ENCODE peak calls at places on chromosomes 7 and 10, in eight cellular contexts. Z is HepG2, X is K562, W is GM23338, L is endothelial cell of umbilical vein, F is spleen, M is breast epithelium, Q is stomach. J is an unnamed sample.

GRCh38 chr10:65319493-65319892 is 1606.3 kb upstream of the LRRTM3 start:
- DNase-seq in Q (no peak), F (no peak), M (no peak), Z (no peak), W (no peak), L (no peak), X (no peak), J (no peak)

GRCh38 chr7:11130012-11130411 is 156.3 kb downstream of the PHF14 start:
- DNase-seq in Z (no peak), L (peak), F (no peak), Q (no peak), X (no peak), W (no peak), M (no peak), J (no peak)

GRCh38 chr7:111229951-111230350 is 139.0 kb downstream of the LRRN3 start:
- DNase-seq in F (no peak), Z (no peak), L (no peak), W (no peak), Q (no peak), M (no peak), X (no peak), J (no peak)

GRCh38 chr7:39621784-39622411 is 1.5 kb upstream of the RALA start:
- DNase-seq in W (no peak), L (no peak), F (no peak), X (peak), M (no peak), Q (no peak), Z (no peak), J (no peak)

GRCh38 chr10:21943633-21944265 is 59.8 kb downstream of the DNAJC1 start:
- DNase-seq in X (no peak), M (no peak), L (peak), Q (no peak), W (no peak), Z (no peak), F (no peak), J (no peak)

GRCh38 chr10:117666965-117667364 is 124.4 kb downstream of the EMX2 start:
- DNase-seq in X (no peak), M (no peak), F (no peak), Q (no peak), Z (no peak), W (no peak), L (no peak), J (no peak)

GRCh38 chr10:98470850-98471249 is 24.1 kb upstream of the HPS1 start:
- DNase-seq in L (no peak), W (no peak), Z (no peak), Q (no peak), X (no peak), M (no peak), F (no peak), J (no peak)

GRCh38 chr10:34813626-34814227 is 1.4 kb downstream of the PARD3 start:
- DNase-seq in M (no peak), F (peak), Z (peak), W (no peak), Q (no peak), L (peak), X (no peak), J (peak)

GRCh38 chr10:83724471-83725241 is 414.7 kb upstream of the GHITM start:
- DNase-seq in Z (no peak), W (no peak), X (no peak), F (no peak), M (no peak), L (peak), Q (no peak), J (no peak)

GRCh38 chr7:34675749-34676374 is 17.8 kb downstream of the NPSR1 start:
- DNase-seq in L (peak), X (peak), W (peak), Z (peak), M (no peak), Q (no peak), F (no peak), J (no peak)

GRCh38 chr10:117463545-117463920 is 79.0 kb upstream of the EMX2 start:
- DNase-seq in X (no peak), L (no peak), W (no peak), F (no peak), Q (no peak), M (no peak), Z (no peak), J (no peak)

GRCh38 chr10:52645435-52645776 is 127.2 kb downstream of the MBL2 start:
- DNase-seq in M (no peak), L (peak), W (no peak), Z (no peak), X (no peak), Q (no peak), F (no peak), J (no peak)

GRCh38 chr10:101006593-101007098 is 7.0 kb downstream of the LZTS2 start:
- DNase-seq in M (no peak), W (no peak), Z (no peak), F (peak), L (no peak), Q (no peak), X (no peak), J (no peak)

GRCh38 chr7:90988523-90988922 is 275.7 kb upstream of the FZD1 start:
- DNase-seq in Z (no peak), X (no peak), L (no peak), F (no peak), W (no peak), M (no peak), Q (no peak), J (no peak)

GRCh38 chr7:116834815-116835533 is 27.4 kb upstream of the CAPZA2 start:
- DNase-seq in F (no peak), X (peak), Q (no peak), W (no peak), M (no peak), L (no peak), Z (peak), J (peak)

GRCh38 chr7:103915958-103916357 is 73.5 kb downstream of the RELN start:
- DNase-seq in Z (no peak), Q (no peak), L (no peak), F (no peak), W (no peak), M (no peak), X (peak), J (no peak)

GRCh38 chr7:20786779-20787651 is at the start of gene SP8:
- DNase-seq in X (peak), Q (no peak), L (peak), W (peak), Z (peak), F (no peak), M (no peak), J (no peak)

GRCh38 chr7:107742678-107743566 is 1.0 kb upstream of the CBLL1 start:
- DNase-seq in M (peak), Q (peak), X (no peak), Z (no peak), F (peak), L (no peak), W (peak), J (peak)

GRCh38 chr7:116227678-116228239 is 17.4 kb downstream of the TES start:
- DNase-seq in Z (no peak), M (no peak), F (no peak), L (peak), Q (no peak), X (no peak), W (no peak), J (no peak)

GRCh38 chr10:819326-819725 is 112.2 kb downstream of the LARP4B start:
- DNase-seq in Z (no peak), M (no peak), X (no peak), L (no peak), Q (no peak), W (no peak), F (no peak), J (no peak)

GRCh38 chr7:43868681-43869017 is 668 bp downstream of the MRPS24 start:
- DNase-seq in L (peak), X (no peak), F (no peak), M (no peak), Z (no peak), Q (no peak), W (no peak), J (no peak)

GRCh38 chr10:30560326-30560725 is 69.2 kb downstream of the LYZL2 start:
- DNase-seq in F (no peak), Z (no peak), X (no peak), M (no peak), Q (no peak), W (no peak), L (no peak), J (no peak)

GRCh38 chr7:28389504-28390385 is 22.6 kb upstream of the CREB5 start:
- DNase-seq in Q (no peak), F (no peak), X (peak), M (no peak), L (peak), W (peak), Z (peak), J (no peak)

GRCh38 chr10:48548531-48549135 is 56.2 kb downstream of the ARHGAP22 start:
- DNase-seq in L (no peak), F (no peak), M (no peak), Z (no peak), W (no peak), X (peak), Q (no peak), J (no peak)

GRCh38 chr10:6843477-6843876 is 263.4 kb upstream of the PRKCQ start:
- DNase-seq in M (no peak), F (no peak), Z (no peak), L (no peak), X (peak), W (no peak), Q (no peak), J (no peak)

GRCh38 chr7:91398341-91398740 is 134.1 kb downstream of the FZD1 start:
- DNase-seq in Q (no peak), L (no peak), W (no peak), F (no peak), X (no peak), M (no peak), Z (no peak), J (no peak)

GRCh38 chr7:10803720-10804119 is 170.0 kb upstream of the PHF14 start:
- DNase-seq in L (no peak), X (peak), M (no peak), F (no peak), W (no peak), Z (no peak), Q (no peak), J (no peak)

GRCh38 chr7:14833707-14834106 is 68.8 kb downstream of the DGKB start:
- DNase-seq in M (no peak), Z (no peak), F (no peak), Q (no peak), L (no peak), W (peak), X (no peak), J (no peak)

GRCh38 chr7:149196151-149196704 is 882 bp downstream of the ZNF282 start:
- DNase-seq in Z (no peak), L (peak), M (no peak), F (peak), Q (no peak), W (peak), X (peak), J (peak)

GRCh38 chr7:124940306-124940705 is 10.7 kb upstream of the POT1 start:
- DNase-seq in L (no peak), Q (no peak), F (no peak), Z (no peak), X (no peak), M (no peak), W (no peak), J (no peak)

GRCh38 chr10:14009315-14010082 is 321.2 kb downstream of the FRMD4A start:
- DNase-seq in X (no peak), L (peak), F (no peak), Q (no peak), M (no peak), W (no peak), Z (no peak), J (no peak)

GRCh38 chr10:21015838-21016237 is 118.7 kb upstream of the NEBL start:
- DNase-seq in X (no peak), Z (no peak), L (no peak), W (peak), F (no peak), Q (no peak), M (no peak), J (no peak)

GRCh38 chr7:136533732-136534131 is 334.7 kb upstream of the CHRM2 start:
- DNase-seq in Q (no peak), W (no peak), Z (no peak), F (no peak), M (no peak), X (no peak), L (no peak), J (no peak)

GRCh38 chr10:90779573-90779972 is 78.3 kb downstream of the HTR7 start:
- DNase-seq in L (peak), W (peak), X (peak), Z (peak), F (no peak), Q (no peak), M (no peak), J (no peak)

GRCh38 chr7:37916673-37917660 is at the start of gene SFRP4:
- DNase-seq in L (peak), W (peak), X (peak), M (no peak), F (peak), Q (no peak), Z (peak), J (peak)

GRCh38 chr10:60967854-60968484 is 24.0 kb upstream of the RHOBTB1 start:
- DNase-seq in Q (no peak), Z (no peak), F (no peak), W (no peak), L (no peak), X (peak), M (no peak), J (no peak)

GRCh38 chr7:139230484-139230773 is 608 bp upstream of the UBN2 start:
- DNase-seq in Z (no peak), X (no peak), Q (no peak), F (no peak), M (no peak), L (no peak), W (no peak), J (no peak)
- H3K27ac ChIP-seq in Z (peak), X (peak), Q (peak), F (peak), M (peak), L (peak), W (peak), J (peak)

DNA sequence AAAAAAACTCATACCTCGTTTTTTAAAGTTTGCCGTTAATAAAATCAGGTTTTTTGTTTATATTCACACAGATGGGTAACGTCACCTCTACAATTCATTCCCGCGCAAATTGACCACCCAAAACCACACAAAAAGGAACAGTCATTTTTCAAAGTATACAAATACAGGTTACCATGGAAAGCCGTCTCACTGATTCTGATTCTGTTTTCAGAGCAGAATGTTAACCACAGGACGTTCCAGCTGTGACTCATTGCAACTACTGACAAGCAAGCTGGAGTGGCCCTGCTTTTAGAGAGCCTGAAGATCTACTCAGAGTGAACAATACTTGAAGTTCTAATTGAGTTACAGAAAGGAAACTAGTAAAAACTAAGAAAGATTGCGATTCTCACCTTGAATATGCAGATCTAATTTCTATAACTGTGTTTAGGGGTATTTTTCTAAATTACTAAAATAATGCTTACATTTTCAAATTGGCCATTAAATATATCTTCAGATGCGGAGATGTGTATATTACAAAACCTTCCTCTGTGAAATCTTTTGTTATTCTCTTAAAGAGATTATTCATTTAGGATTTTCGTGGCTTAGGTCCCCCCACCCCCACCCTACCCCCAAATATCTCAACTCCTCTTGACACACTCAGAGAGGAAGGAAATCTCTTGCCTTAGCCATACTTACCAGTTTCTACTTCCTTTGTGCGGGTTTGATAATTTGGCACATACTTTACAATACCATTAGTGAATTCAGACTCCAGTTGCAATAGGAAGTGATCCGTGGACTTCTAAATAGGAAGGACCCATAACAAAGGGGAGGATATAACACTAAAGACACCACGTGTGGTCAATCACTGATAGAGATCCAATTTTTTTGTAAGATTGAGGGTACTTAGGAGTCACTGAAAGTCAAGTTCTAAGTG is 106.0 kb downstream of the CUBN start:
- DNase-seq in W (peak), F (no peak), M (peak), X (peak), L (peak), Z (peak), Q (peak), J (peak)
- TF ChIP-seq POLR2AphosphoS5 in W (no peak), F (no peak), M (peak), X (no peak), L (peak), Z (no peak), Q (peak), J (peak)

DNA sequence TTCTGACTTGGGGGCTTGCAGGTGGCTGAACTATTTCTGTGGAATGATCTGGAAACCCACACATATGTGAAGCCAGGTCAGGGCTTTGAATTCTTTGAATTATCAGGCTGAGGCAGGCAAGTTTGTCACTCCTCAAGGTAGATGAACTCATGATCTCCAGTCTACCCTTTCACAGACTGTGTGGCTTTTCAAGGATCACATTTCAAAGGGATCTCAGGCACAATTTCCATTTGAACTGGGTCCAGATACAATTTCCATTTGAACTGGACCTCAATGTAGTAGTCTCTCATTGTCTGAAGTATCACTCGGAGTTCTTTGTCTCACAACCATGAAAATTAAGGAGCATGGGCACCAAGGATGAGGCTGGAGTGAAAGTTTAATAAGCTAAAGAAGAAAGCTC is 25.7 kb upstream of the EIF4H start:
- DNase-seq in X (no peak), M (no peak), Q (no peak), F (no peak), L (no peak), Z (peak), W (no peak), J (no peak)
- H3K4me3 ChIP-seq in X (no peak), M (no peak), Q (no peak), F (no peak), L (no peak), Z (no peak), W (no peak), J (no peak)

DNA sequence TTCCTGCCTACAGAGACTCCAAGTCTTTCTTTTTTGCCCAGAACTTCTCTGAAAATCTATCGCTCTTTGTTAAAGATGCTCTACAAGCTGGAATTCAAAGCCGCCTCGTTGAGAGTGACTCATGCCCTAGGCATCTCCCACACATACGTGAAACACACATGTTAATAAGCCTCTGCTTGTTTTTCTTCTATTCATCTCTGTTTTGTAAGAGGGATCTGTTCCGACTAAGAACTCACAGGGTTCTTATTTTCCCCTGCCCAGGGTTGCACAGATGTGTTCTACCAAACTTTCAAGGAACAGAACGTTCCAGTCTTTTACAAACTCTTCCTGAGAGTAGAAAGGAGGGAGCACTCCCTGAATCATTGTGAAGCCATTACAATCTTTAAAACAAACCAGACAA is 55.5 kb upstream of the INPP5A start:
- DNase-seq in L (peak), W (no peak), F (peak), X (no peak), M (peak), Q (no peak), Z (peak), J (no peak)
- H3K27ac ChIP-seq in L (no peak), W (no peak), F (peak), X (no peak), M (peak), Q (peak), Z (no peak), J (peak)

GRCh38 chr7:26860361-26860760 is 4.0 kb downstream of the SKAP2 start:
- DNase-seq in Z (peak), Q (no peak), X (no peak), L (peak), F (no peak), W (peak), M (peak), J (peak)
- TF ChIP-seq POLR2AphosphoS5 in Z (no peak), Q (no peak), X (no peak), L (no peak), F (no peak), W (no peak), M (no peak), J (no peak)

GRCh38 chr7:2036786-2037185 is 196.0 kb downstream of the MAD1L1 start:
- DNase-seq in Q (no peak), L (no peak), X (no peak), Z (no peak), F (peak), M (no peak), W (no peak), J (no peak)

GRCh38 chr7:2037805-2038635 is 194.7 kb downstream of the MAD1L1 start:
- DNase-seq in Z (no peak), F (peak), M (no peak), W (no peak), Q (peak), X (peak), L (peak), J (no peak)

GRCh38 chr7:2038876-2039728 is 193.6 kb downstream of the MAD1L1 start:
- DNase-seq in X (no peak), Z (no peak), L (no peak), M (no peak), F (peak), Q (no peak), W (no peak), J (no peak)

GRCh38 chr7:2034291-2035201 is 198.2 kb downstream of the MAD1L1 start:
- DNase-seq in W (no peak), Z (peak), Q (no peak), X (no peak), F (peak), M (no peak), L (no peak), J (no peak)

DNA sequence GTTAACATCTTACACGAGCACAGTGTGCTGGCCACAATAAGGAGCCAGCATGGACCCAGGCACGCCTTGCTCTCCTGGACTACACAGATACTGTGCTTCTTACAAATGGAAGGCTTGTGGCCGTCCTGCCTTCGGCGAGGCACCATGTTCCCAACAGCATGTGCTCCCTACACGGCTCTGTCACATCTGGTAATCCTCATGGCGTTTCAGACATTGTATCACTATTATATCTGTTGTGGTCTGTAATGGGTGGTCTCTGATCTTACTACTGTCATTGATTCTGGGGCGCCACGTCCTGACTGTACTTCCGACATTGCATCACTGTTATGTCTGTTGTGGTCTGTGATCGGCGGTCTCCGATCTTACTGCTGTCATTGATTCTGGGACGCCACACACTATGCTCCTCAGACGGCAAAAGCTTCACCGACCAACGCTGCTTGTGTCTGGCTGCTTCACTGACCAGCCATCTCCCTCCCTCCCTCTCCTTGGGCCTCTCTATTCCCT is 195.4 kb downstream of the MAD1L1 start:
- DNase-seq in M (no peak), X (no peak), F (peak), Z (no peak), W (no peak), L (no peak), Q (no peak), J (no peak)
- H3K4me3 ChIP-seq in M (peak), X (no peak), F (peak), Z (no peak), W (no peak), L (no peak), Q (peak), J (no peak)